ENCODE peak calls at places on chromosomes 2 and 18, in four cellular contexts. I, J, S and K are unnamed samples.

GRCh38 chr18:77055429-77056310 is 76.9 kb downstream of the MBP start:
- DNase-seq in J (no peak), I (peak; percentile 58), S (no peak), K (no peak)

GRCh38 chr2:68237404-68237803 is 14.9 kb downstream of the PPP3R1 start:
- DNase-seq in I (peak; percentile 68), J (no peak), S (no peak), K (no peak)

GRCh38 chr2:70050631-70051425 is 36.4 kb upstream of the PCBP1 start:
- DNase-seq in I (no peak), J (no peak), S (no peak), K (no peak)

GRCh38 chr2:110674620-110675555 is 3.0 kb downstream of the BUB1 start:
- DNase-seq in I (peak; percentile 50), S (no peak), J (peak; percentile 62), K (no peak)

GRCh38 chr18:31687529-31687928 is 3.1 kb upstream of the B4GALT6 start:
- DNase-seq in J (no peak), I (no peak), S (no peak), K (no peak)

GRCh38 chr2:46569061-46569560 is 89.7 kb downstream of the TMEM247 start:
- DNase-seq in I (peak; percentile 58), S (no peak), J (no peak), K (no peak)

GRCh38 chr2:131104487-131105155 is 515 bp upstream of the PLEKHB2 start:
- DNase-seq in I (peak; percentile 61), J (peak; percentile 72), S (peak; percentile 89), K (peak; percentile 82)

GRCh38 chr2:870426-870825 is 80.2 kb upstream of the SNTG2 start:
- DNase-seq in J (no peak), I (no peak), S (peak; percentile 20), K (no peak)

GRCh38 chr18:68714356-68714706 is 577 bp downstream of the TMX3 start:
- DNase-seq in J (peak; percentile 26), I (no peak), S (no peak), K (no peak)

GRCh38 chr2:88724643-88725332 is 33.3 kb downstream of the RPIA start:
- DNase-seq in S (no peak), J (no peak), I (no peak), K (no peak)

GRCh38 chr2:191190439-191190838 is 39.6 kb upstream of the STAT4 start:
- DNase-seq in I (no peak), J (no peak), S (no peak), K (no peak)

GRCh38 chr18:12703714-12704113 is 872 bp downstream of the PSMG2 start:
- DNase-seq in I (peak; percentile 46), S (no peak), J (no peak), K (no peak)

GRCh38 chr18:62987035-62987830 is 271.9 kb downstream of the PHLPP1 start:
- DNase-seq in S (no peak), I (no peak), J (no peak), K (no peak)

GRCh38 chr2:176092270-176093144 is at the start of gene HOXD13:
- DNase-seq in I (no peak), J (no peak), S (no peak), K (no peak)

GRCh38 chr2:111975053-111975552 is 76.7 kb downstream of the MERTK start:
- DNase-seq in J (no peak), I (peak; percentile 95), S (no peak), K (no peak)

GRCh38 chr2:158321264-158321663 is 135.3 kb downstream of the CCDC148 start:
- DNase-seq in I (peak; percentile 45), S (no peak), J (no peak), K (no peak)

GRCh38 chr2:194343167-194343566 is 1313.9 kb upstream of the SLC39A10 start:
- DNase-seq in J (no peak), I (no peak), S (no peak), K (no peak)

GRCh38 chr2:212033888-212034287 is 504.7 kb downstream of the ERBB4 start:
- DNase-seq in S (no peak), I (no peak), J (no peak), K (no peak)

GRCh38 chr2:33342171-33342570 is 134.3 kb upstream of the RASGRP3 start:
- DNase-seq in J (no peak), I (no peak), S (no peak), K (no peak)

GRCh38 chr18:13368080-13368813 is 149.7 kb downstream of the LDLRAD4 start:
- DNase-seq in S (no peak), J (no peak), I (no peak), K (no peak)

GRCh38 chr18:40577255-40577654 is 1377.8 kb upstream of the PIK3C3 start:
- DNase-seq in I (peak; percentile 19), J (no peak), S (no peak), K (no peak)

GRCh38 chr18:27143580-27144287 is 41.4 kb downstream of the CHST9 start:
- DNase-seq in J (no peak), S (no peak), I (no peak), K (no peak)

GRCh38 chr2:88049601-88050000 is 6.0 kb downstream of the KRCC1 start:
- DNase-seq in S (no peak), J (no peak), I (no peak), K (no peak)

GRCh38 chr2:128440666-128441340 is 122.1 kb upstream of the HS6ST1 start:
- DNase-seq in J (no peak), I (no peak), S (peak; percentile 72), K (no peak)

GRCh38 chr2:1781291-1782080 is 37.2 kb upstream of the PXDN start:
- DNase-seq in I (no peak), S (peak; percentile 56), J (no peak), K (no peak)

GRCh38 chr2:190267302-190267701 is 52.3 kb downstream of the HIBCH start:
- DNase-seq in S (no peak), I (peak; percentile 92), J (no peak), K (no peak)

GRCh38 chr2:152693033-152693432 is 24.2 kb downstream of the PRPF40A start:
- DNase-seq in S (no peak), J (no peak), I (no peak), K (no peak)

GRCh38 chr2:166417669-166418068 is 41.9 kb upstream of the SCN9A start:
- DNase-seq in I (peak; percentile 65), J (no peak), S (no peak), K (no peak)

GRCh38 chr2:18137096-18137495 is 258.6 kb downstream of the KCNS3 start:
- DNase-seq in J (no peak), I (no peak), S (no peak), K (no peak)

GRCh38 chr2:96136123-96136720 is 2.1 kb downstream of the ASTL start:
- DNase-seq in I (no peak), J (no peak), S (no peak), K (no peak)

GRCh38 chr2:141714486-141714885 is 416.3 kb downstream of the LRP1B start:
- DNase-seq in J (no peak), I (no peak), S (no peak), K (no peak)

GRCh38 chr2:140457483-140457882 is 1673.3 kb downstream of the LRP1B start:
- DNase-seq in J (no peak), I (no peak), S (no peak), K (no peak)

GRCh38 chr2:237895544-237896506 is 36.4 kb downstream of the RAMP1 start:
- DNase-seq in S (no peak), I (no peak), J (peak; percentile 33), K (peak; percentile 70)

GRCh38 chr2:109523536-109524361 is 90.0 kb downstream of the SEPTIN10 start:
- DNase-seq in J (no peak), I (no peak), S (no peak), K (no peak)

GRCh38 chr2:69368588-69368987 is 18.4 kb downstream of the GFPT1 start:
- DNase-seq in S (no peak), I (no peak), J (no peak), K (no peak)

GRCh38 chr2:168453404-168453803 is 2.7 kb upstream of the CERS6 start:
- DNase-seq in I (no peak), J (no peak), S (no peak), K (no peak)
- TF ChIP-seq POLR2A in I (no peak), J (no peak), S (no peak), K (no peak)

DNA sequence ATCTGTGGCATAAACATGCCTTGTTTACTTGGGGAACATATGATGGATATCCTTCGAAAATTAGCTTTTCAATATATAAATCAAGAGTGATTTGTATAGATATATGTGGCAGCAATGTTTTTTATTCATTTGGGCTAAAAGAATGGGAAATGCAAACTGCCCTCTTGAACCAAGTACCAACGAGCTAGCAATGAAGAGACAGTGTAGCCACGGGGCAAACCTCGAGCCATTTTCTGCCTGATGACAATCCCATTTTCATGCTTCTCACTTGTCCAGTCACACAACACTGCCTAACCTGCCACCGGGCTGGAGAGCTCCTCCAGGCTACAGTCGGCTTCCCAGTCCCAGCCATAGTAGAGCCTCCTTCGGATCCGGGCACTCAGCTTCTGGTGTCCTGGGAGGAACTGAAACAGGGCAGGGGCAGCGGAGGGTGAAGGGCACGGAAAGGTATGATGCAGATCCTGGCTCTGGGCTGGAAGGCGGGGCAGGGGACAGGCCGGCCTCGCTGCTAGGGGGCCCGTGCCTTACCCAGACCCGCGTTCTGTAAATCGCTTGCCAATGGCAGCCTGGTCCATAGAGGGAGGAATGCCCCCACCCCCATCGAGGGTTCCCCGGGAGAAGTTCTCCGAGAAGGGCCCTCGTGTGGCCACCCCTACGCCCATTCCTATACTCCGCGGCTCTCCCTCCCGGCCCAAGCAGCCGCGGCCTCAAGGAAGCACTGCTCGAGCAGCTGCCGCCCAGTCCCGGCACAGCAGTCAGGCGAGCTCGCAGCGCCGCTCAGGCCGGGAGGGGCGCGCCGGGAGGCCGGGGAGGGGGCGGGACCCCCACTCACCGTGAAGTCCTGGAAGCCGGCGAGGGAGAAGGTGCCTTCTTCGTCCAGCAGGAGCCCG is 552 bp downstream of the CNPPD1 start:
- DNase-seq in I (peak; percentile 26), S (no peak), J (peak; percentile 74), K (peak; percentile 52)
- TF ChIP-seq CTCF in I (peak; percentile 20), S (no peak), J (peak; percentile 44), K (peak; percentile 16)

GRCh38 chr2:198280145-198280544 is 475.8 kb downstream of the PLCL1 start:
- DNase-seq in I (no peak), J (no peak), S (no peak), K (no peak)
- TF ChIP-seq POLR2A in I (no peak), J (no peak), S (no peak), K (no peak)

GRCh38 chr18:11310476-11311086 is 161.2 kb upstream of the PIEZO2 start:
- DNase-seq in S (no peak), J (peak; percentile 17), I (peak; percentile 49), K (no peak)
- TF ChIP-seq CTCF in S (no peak), J (no peak), I (peak; percentile 67), K (no peak)

GRCh38 chr18:712401-713134 is at the start of gene ENOSF1:
- DNase-seq in J (peak; percentile 93), I (peak; percentile 58), S (peak; percentile 91), K (peak; percentile 75)

GRCh38 chr18:710418-711300 is 1.8 kb downstream of the ENOSF1 start:
- DNase-seq in S (no peak), J (no peak), I (no peak), K (no peak)

GRCh38 chr18:709771-710170 is 2.7 kb downstream of the ENOSF1 start:
- DNase-seq in S (no peak), J (no peak), I (no peak), K (no peak)

GRCh38 chr18:711693-712400 is 583 bp downstream of the ENOSF1 start:
- DNase-seq in S (peak; percentile 86), I (peak; percentile 88), J (peak; percentile 82), K (peak; percentile 79)

GRCh38 chr18:711330-711692 is 1.1 kb downstream of the ENOSF1 start:
- DNase-seq in I (no peak), S (no peak), J (peak; percentile 13), K (no peak)
- TF ChIP-seq POLR2A in I (no peak), S (no peak), J (no peak), K (no peak)